ENCODE peak calls at places on chromosomes 11 and 22, in ten cellular contexts. One of them, this sample, is unnamed.

GRCh38 chr22:48284671-48285070 is 1522.2 kb downstream of the TBC1D22A start:
- DNase-seq in stimulated activated effector memory CD8-positive, alpha-beta T cell treated with anti-CD3 and anti-CD28 coated beads, Interleukin-12 subunit alpha, Interleukin-12 subunit beta, amount 100 ng/mL, for 72 hours: no peak
- DNase-seq in kidney epithelial cell: no peak
- DNase-seq in heart right ventricle: no peak
- DNase-seq in activated naive CD8-positive, alpha-beta T cell treated with anti-CD3 and anti-CD28 coated beads, Interleukin-2, amount 50 U/mL, for 24 hours: no peak
- DNase-seq in IMR-90: no peak
- DNase-seq in NB4: no peak
- DNase-seq in CD4-positive, alpha-beta T cell: no peak
- DNase-seq in left ventricle myocardium inferior: no peak
- DNase-seq in astrocyte of the spinal cord: no peak
- DNase-seq in this sample: no peak

GRCh38 chr11:101797335-101797734 is 117.5 kb upstream of the CEP126 start:
- DNase-seq in activated naive CD8-positive, alpha-beta T cell treated with anti-CD3 and anti-CD28 coated beads, Interleukin-2, amount 50 U/mL, for 24 hours: no peak
- DNase-seq in NB4: no peak
- DNase-seq in CD4-positive, alpha-beta T cell: no peak
- DNase-seq in left ventricle myocardium inferior: no peak
- DNase-seq in kidney epithelial cell: no peak
- DNase-seq in heart right ventricle: no peak
- DNase-seq in IMR-90: peak
- DNase-seq in astrocyte of the spinal cord: peak
- DNase-seq in stimulated activated effector memory CD8-positive, alpha-beta T cell treated with anti-CD3 and anti-CD28 coated beads, Interleukin-12 subunit alpha, Interleukin-12 subunit beta, amount 100 ng/mL, for 72 hours: no peak
- DNase-seq in this sample: no peak

GRCh38 chr11:69691449-69691848 is 12.4 kb downstream of the FGF19 start:
- DNase-seq in NB4: no peak
- DNase-seq in heart right ventricle: no peak
- DNase-seq in stimulated activated effector memory CD8-positive, alpha-beta T cell treated with anti-CD3 and anti-CD28 coated beads, Interleukin-12 subunit alpha, Interleukin-12 subunit beta, amount 100 ng/mL, for 72 hours: no peak
- DNase-seq in kidney epithelial cell: no peak
- DNase-seq in CD4-positive, alpha-beta T cell: no peak
- DNase-seq in left ventricle myocardium inferior: no peak
- DNase-seq in astrocyte of the spinal cord: peak
- DNase-seq in activated naive CD8-positive, alpha-beta T cell treated with anti-CD3 and anti-CD28 coated beads, Interleukin-2, amount 50 U/mL, for 24 hours: no peak
- DNase-seq in IMR-90: peak
- DNase-seq in this sample: peak

GRCh38 chr11:102545701-102546100 is 15.2 kb upstream of the MMP7 start:
- DNase-seq in heart right ventricle: no peak
- DNase-seq in astrocyte of the spinal cord: no peak
- DNase-seq in CD4-positive, alpha-beta T cell: no peak
- DNase-seq in left ventricle myocardium inferior: no peak
- DNase-seq in kidney epithelial cell: no peak
- DNase-seq in stimulated activated effector memory CD8-positive, alpha-beta T cell treated with anti-CD3 and anti-CD28 coated beads, Interleukin-12 subunit alpha, Interleukin-12 subunit beta, amount 100 ng/mL, for 72 hours: no peak
- DNase-seq in NB4: no peak
- DNase-seq in activated naive CD8-positive, alpha-beta T cell treated with anti-CD3 and anti-CD28 coated beads, Interleukin-2, amount 50 U/mL, for 24 hours: no peak
- DNase-seq in IMR-90: no peak
- DNase-seq in this sample: no peak

GRCh38 chr22:23070418-23071162 is at the start of gene GNAZ:
- DNase-seq in IMR-90: no peak
- DNase-seq in activated naive CD8-positive, alpha-beta T cell treated with anti-CD3 and anti-CD28 coated beads, Interleukin-2, amount 50 U/mL, for 24 hours: no peak
- DNase-seq in stimulated activated effector memory CD8-positive, alpha-beta T cell treated with anti-CD3 and anti-CD28 coated beads, Interleukin-12 subunit alpha, Interleukin-12 subunit beta, amount 100 ng/mL, for 72 hours: peak
- DNase-seq in heart right ventricle: peak
- DNase-seq in astrocyte of the spinal cord: no peak
- DNase-seq in NB4: peak
- DNase-seq in CD4-positive, alpha-beta T cell: no peak
- DNase-seq in kidney epithelial cell: no peak
- DNase-seq in left ventricle myocardium inferior: no peak
- DNase-seq in this sample: peak

GRCh38 chr11:93089474-93090102 is 108.2 kb downstream of the SLC36A4 start:
- DNase-seq in CD4-positive, alpha-beta T cell: no peak
- DNase-seq in kidney epithelial cell: no peak
- DNase-seq in left ventricle myocardium inferior: no peak
- DNase-seq in IMR-90: peak
- DNase-seq in astrocyte of the spinal cord: peak
- DNase-seq in heart right ventricle: no peak
- DNase-seq in activated naive CD8-positive, alpha-beta T cell treated with anti-CD3 and anti-CD28 coated beads, Interleukin-2, amount 50 U/mL, for 24 hours: no peak
- DNase-seq in stimulated activated effector memory CD8-positive, alpha-beta T cell treated with anti-CD3 and anti-CD28 coated beads, Interleukin-12 subunit alpha, Interleukin-12 subunit beta, amount 100 ng/mL, for 72 hours: no peak
- DNase-seq in NB4: peak
- DNase-seq in this sample: peak

GRCh38 chr11:24515632-24516031 is 18.8 kb downstream of the LUZP2 start:
- DNase-seq in IMR-90: no peak
- DNase-seq in left ventricle myocardium inferior: no peak
- DNase-seq in heart right ventricle: no peak
- DNase-seq in activated naive CD8-positive, alpha-beta T cell treated with anti-CD3 and anti-CD28 coated beads, Interleukin-2, amount 50 U/mL, for 24 hours: no peak
- DNase-seq in kidney epithelial cell: no peak
- DNase-seq in astrocyte of the spinal cord: no peak
- DNase-seq in CD4-positive, alpha-beta T cell: no peak
- DNase-seq in NB4: no peak
- DNase-seq in stimulated activated effector memory CD8-positive, alpha-beta T cell treated with anti-CD3 and anti-CD28 coated beads, Interleukin-12 subunit alpha, Interleukin-12 subunit beta, amount 100 ng/mL, for 72 hours: no peak
- DNase-seq in this sample: no peak

GRCh38 chr22:43252319-43252718 is 65.4 kb upstream of the TTLL12 start:
- DNase-seq in heart right ventricle: no peak
- DNase-seq in kidney epithelial cell: no peak
- DNase-seq in astrocyte of the spinal cord: no peak
- DNase-seq in stimulated activated effector memory CD8-positive, alpha-beta T cell treated with anti-CD3 and anti-CD28 coated beads, Interleukin-12 subunit alpha, Interleukin-12 subunit beta, amount 100 ng/mL, for 72 hours: no peak
- DNase-seq in activated naive CD8-positive, alpha-beta T cell treated with anti-CD3 and anti-CD28 coated beads, Interleukin-2, amount 50 U/mL, for 24 hours: no peak
- DNase-seq in NB4: no peak
- DNase-seq in left ventricle myocardium inferior: no peak
- DNase-seq in IMR-90: no peak
- DNase-seq in CD4-positive, alpha-beta T cell: no peak
- DNase-seq in this sample: no peak

This sample was measured in ELR.